ENCODE peak calls at places on chromosomes 2 and 18, in ten cellular contexts. N, A, U, V, G, K, H, E, T and R are unnamed samples.

GRCh38 chr18:67525328-67526110 is 9.0 kb upstream of the DSEL start:
- DNase-seq in E (peak; percentile 4), U (no peak), V (peak; percentile 68), N (no peak), T (peak; percentile 86), H (no peak), G (no peak), A (no peak), K (peak; percentile 98), R (no peak)

GRCh38 chr2:177888581-177888980 is 184.0 kb downstream of the PDE11A start:
- DNase-seq in N (no peak), H (peak; percentile 27), G (no peak), T (no peak), E (no peak), U (no peak), K (no peak), A (no peak), V (no peak), R (no peak)

GRCh38 chr2:140586379-140586778 is 1544.4 kb downstream of the LRP1B start:
- DNase-seq in E (no peak), U (peak; percentile 48), T (peak; percentile 3), V (peak; percentile 85), G (no peak), N (no peak), A (peak; percentile 48), H (no peak), K (peak; percentile 34), R (no peak)

GRCh38 chr2:44994377-44994776 is 14.9 kb downstream of the SIX2 start:
- DNase-seq in V (no peak), U (no peak), N (no peak), K (no peak), G (no peak), E (no peak), T (no peak), A (no peak), H (no peak), R (no peak)

GRCh38 chr2:6310186-6310909 is 555.4 kb downstream of the CMPK2 start:
- DNase-seq in T (no peak), N (no peak), G (no peak), K (no peak), H (peak; percentile 50), V (no peak), A (no peak), E (no peak), U (no peak), R (no peak)

GRCh38 chr2:102509749-102510148 is 36.7 kb downstream of the SLC9A4 start:
- DNase-seq in A (peak; percentile 9), K (no peak), G (no peak), V (no peak), E (no peak), H (no peak), N (no peak), U (peak; percentile 24), T (peak; percentile 46), R (no peak)

GRCh38 chr2:113196839-113197238 is 23.1 kb downstream of the PSD4 start:
- DNase-seq in G (no peak), T (no peak), H (no peak), N (no peak), A (no peak), K (no peak), V (no peak), E (no peak), U (no peak), R (peak; percentile 41)

GRCh38 chr18:79546781-79547272 is 132.8 kb upstream of the CTDP1 start:
- DNase-seq in U (no peak), N (no peak), V (peak; percentile 28), A (no peak), K (no peak), G (no peak), E (no peak), H (no peak), T (no peak), R (peak; percentile 81)

GRCh38 chr2:96159084-96159830 is 14.0 kb upstream of the DUSP2 start:
- DNase-seq in E (no peak), V (peak; percentile 52), K (no peak), A (no peak), N (no peak), T (no peak), U (peak; percentile 68), G (no peak), H (no peak), R (peak; percentile 67)

GRCh38 chr2:126662623-126663022 is 6.7 kb downstream of the GYPC start:
- DNase-seq in V (no peak), A (no peak), K (no peak), N (peak; percentile 51), U (peak; percentile 60), E (no peak), T (peak; percentile 67), H (no peak), G (no peak), R (peak; percentile 42)